ENCODE peak calls at places on chromosome 17, in eight cellular contexts. N is activated CD4-positive, alpha-beta T cell treated with anti-CD3 and anti-CD28 coated beads for 1 hour; H is activated naive CD8-positive, alpha-beta T cell treated with anti-CD3 and anti-CD28 coated beads, Interleukin-2, amount 50 U/mL, for 24 hours; P is hepatic stellate cell; Q is left colon; M is RPMI8226; R is T-helper 2 cell; K is dorsolateral prefrontal cortex. V is an unnamed sample.
A peak's percentile ranks its signal among the peaks of the same experiment; 100 is the strongest.

GRCh38 chr17:33689725-33690124 is 396.6 kb upstream of the ASIC2 start:
- DNase-seq in H (no peak), Q (no peak), R (no peak), K (no peak), P (no peak), N (no peak), M (no peak), V (no peak)

GRCh38 chr17:76716834-76717205 is 6.1 kb upstream of the MXRA7 start:
- DNase-seq in R (no peak), M (no peak), P (peak; percentile 88), Q (no peak), H (no peak), N (no peak), K (no peak), V (no peak)

GRCh38 chr17:63740464-63741181 is 976 bp downstream of the STRADA start:
- DNase-seq in R (no peak), H (no peak), P (peak; percentile 5), N (no peak), M (peak; percentile 79), K (no peak), Q (no peak), V (no peak)

GRCh38 chr17:56977673-56978395 is at the start of gene SCPEP1:
- DNase-seq in N (peak; percentile 74), R (peak; percentile 69), H (peak; percentile 77), K (peak; percentile 91), M (peak; percentile 90), P (peak; percentile 91), Q (peak; percentile 88), V (peak; percentile 87)

GRCh38 chr17:40422990-40423611 is 5.4 kb upstream of the TOP2A start:
- DNase-seq in N (no peak), H (no peak), K (no peak), M (no peak), R (no peak), P (no peak), Q (no peak), V (no peak)

GRCh38 chr17:61784510-61784909 is 78.8 kb downstream of the BRIP1 start:
- DNase-seq in R (no peak), H (no peak), K (no peak), Q (no peak), N (no peak), P (no peak), M (no peak), V (no peak)

GRCh38 chr17:56482229-56482628 is 111.3 kb upstream of the NOG start:
- DNase-seq in Q (no peak), K (no peak), P (no peak), M (no peak), R (no peak), N (no peak), H (no peak), V (no peak)

GRCh38 chr17:43908111-43908721 is 880 bp upstream of the MPP2 start:
- DNase-seq in R (peak; percentile 29), Q (peak; percentile 56), P (peak; percentile 84), H (peak; percentile 42), M (peak; percentile 74), K (peak; percentile 85), N (peak; percentile 41), V (peak; percentile 12)

GRCh38 chr17:34081269-34081668 is 173.8 kb upstream of the CCL2 start:
- DNase-seq in K (no peak), N (no peak), Q (no peak), M (peak; percentile 13), R (no peak), P (peak; percentile 11), H (no peak), V (peak; percentile 20)

GRCh38 chr17:74201250-74201649 is 2.2 kb upstream of the RPL38 start:
- DNase-seq in N (no peak), M (peak; percentile 88), P (no peak), K (no peak), Q (peak; percentile 73), R (no peak), H (no peak), V (no peak)

GRCh38 chr17:6343736-6344135 is 91.2 kb downstream of the AIPL1 start:
- DNase-seq in N (no peak), K (no peak), M (no peak), H (no peak), Q (no peak), R (no peak), P (no peak), V (no peak)

GRCh38 chr17:61335845-61336655 is 63.6 kb upstream of the TBX2 start:
- DNase-seq in P (no peak), N (no peak), R (no peak), Q (peak; percentile 23), M (no peak), K (no peak), H (no peak), V (no peak)

GRCh38 chr17:43873091-43873490 is 26.1 kb downstream of the CD300LG start:
- DNase-seq in P (no peak), M (no peak), Q (peak; percentile 18), K (no peak), R (no peak), N (no peak), H (no peak), V (no peak)

GRCh38 chr17:83054518-83055125 is 24.8 kb upstream of the METRNL start:
- DNase-seq in Q (no peak), P (no peak), H (no peak), M (no peak), R (no peak), N (no peak), K (no peak), V (no peak)

GRCh38 chr17:50834786-50835562 is 412 bp upstream of the WFIKKN2 start:
- DNase-seq in Q (no peak), H (no peak), M (no peak), R (no peak), K (peak; percentile 34), N (no peak), P (peak; percentile 84), V (no peak)

GRCh38 chr17:72427761-72428109 is 306.9 kb downstream of the SOX9 start:
- DNase-seq in P (no peak), K (no peak), M (no peak), H (no peak), Q (no peak), R (no peak), N (no peak), V (no peak)

GRCh38 chr17:37358098-37358829 is 17.5 kb upstream of the C17orf78 start:
- DNase-seq in N (no peak), R (peak; percentile 12), M (peak; percentile 71), Q (peak; percentile 65), H (peak; percentile 47), K (peak; percentile 51), P (peak; percentile 64), V (peak; percentile 65)

GRCh38 chr17:72702136-72702735 is 390.3 kb downstream of the SLC39A11 start:
- DNase-seq in R (no peak), H (no peak), M (no peak), N (no peak), P (peak; percentile 49), K (no peak), Q (no peak), V (no peak)

GRCh38 chr17:17186051-17186450 is 20.1 kb downstream of the PLD6 start:
- DNase-seq in M (no peak), R (peak; percentile 45), N (no peak), K (no peak), H (peak; percentile 52), Q (peak; percentile 19), P (no peak), V (no peak)

GRCh38 chr17:63634163-63634562 is 11.9 kb downstream of the MAP3K3 start:
- DNase-seq in P (no peak), N (no peak), K (no peak), M (no peak), R (no peak), Q (no peak), H (no peak), V (no peak)

GRCh38 chr17:81406117-81406953 is 11.1 kb downstream of the BAHCC1 start:
- DNase-seq in R (no peak), P (no peak), H (no peak), M (no peak), Q (peak; percentile 64), K (no peak), N (no peak), V (no peak)

GRCh38 chr17:19753661-19754463 is 5.8 kb upstream of the ALDH3A1 start:
- DNase-seq in N (no peak), K (peak; percentile 63), M (peak; percentile 36), P (no peak), R (no peak), Q (peak; percentile 59), H (no peak), V (no peak)